ENCODE peak calls at places on chromosomes 3 and 15, in nine cellular contexts. W, N, P, J, F, O, Q, M and B are unnamed samples.

GRCh38 chr15:96341465-96342142 is 11.1 kb downstream of the NR2F2 start:
- DNase-seq in W (no peak), M (no peak), Q (no peak), J (no peak), P (no peak), N (no peak), O (no peak), F (no peak), B (no peak)

GRCh38 chr3:145899229-145899628 is 261.8 kb downstream of the PLOD2 start:
- DNase-seq in O (no peak), M (no peak), N (no peak), P (no peak), J (no peak), F (no peak), Q (no peak), W (no peak), B (no peak)

GRCh38 chr3:195467641-195468390 is 25.0 kb upstream of the ACAP2 start:
- DNase-seq in P (no peak), M (no peak), Q (no peak), O (no peak), N (no peak), F (no peak), J (peak; percentile 59), W (no peak), B (no peak)

GRCh38 chr3:13150624-13151023 is 77.4 kb upstream of the IQSEC1 start:
- DNase-seq in N (no peak), W (no peak), Q (no peak), F (no peak), J (no peak), M (no peak), P (no peak), O (no peak), B (no peak)

GRCh38 chr3:120498947-120499346 is 48.2 kb upstream of the FSTL1 start:
- DNase-seq in J (peak; percentile 99), N (no peak), W (no peak), F (no peak), Q (peak; percentile 94), O (no peak), P (no peak), M (no peak), B (no peak)

GRCh38 chr15:70491641-70492040 is 271.7 kb downstream of the UACA start:
- DNase-seq in N (no peak), P (no peak), O (no peak), Q (no peak), F (no peak), J (no peak), M (no peak), W (no peak), B (no peak)

GRCh38 chr3:47421741-47422649 is 41.2 kb downstream of the PTPN23 start:
- DNase-seq in M (no peak), Q (no peak), W (no peak), O (no peak), N (peak; percentile 49), J (no peak), P (no peak), F (no peak), B (no peak)

GRCh38 chr3:23459915-23460546 is 256.9 kb downstream of the UBE2E2 start:
- DNase-seq in N (no peak), M (no peak), O (no peak), J (no peak), Q (no peak), P (no peak), F (no peak), W (no peak), B (no peak)

GRCh38 chr3:49021813-49022720 is at the start of gene NDUFAF3:
- DNase-seq in O (peak; percentile 94), F (peak; percentile 79), Q (peak; percentile 84), J (peak; percentile 92), W (peak; percentile 36), M (no peak), P (peak; percentile 90), N (peak; percentile 97), B (peak; percentile 87)

GRCh38 chr15:35308802-35309201 is 223.7 kb upstream of the NANOGP8 start:
- DNase-seq in P (no peak), W (no peak), O (no peak), J (peak; percentile 98), N (no peak), F (no peak), M (no peak), Q (peak; percentile 67), B (no peak)